ENCODE peak calls at places on chromosome 5, in eight cellular contexts. R is breast epithelium; H is naive thymus-derived CD4-positive, alpha-beta T cell; C is choroid plexus epithelial cell; Q is cardiac fibroblast; A is K562; M is adrenal gland; W is CD8-positive, alpha-beta T cell. N is an unnamed sample.

GRCh38 chr5:28165116-28165515 is 1126.7 kb upstream of the CDH9 start:
- DNase-seq in R (no peak), H (no peak), C (peak), Q (peak), A (no peak), M (no peak), W (no peak), N (no peak)

GRCh38 chr5:14220642-14221041 is 77.5 kb downstream of the TRIO start:
- DNase-seq in R (no peak), H (no peak), C (no peak), Q (no peak), A (no peak), M (no peak), W (no peak), N (no peak)

GRCh38 chr5:138508958-138509357 is 34.1 kb downstream of the ETF1 start:
- DNase-seq in R (no peak), H (no peak), C (no peak), Q (no peak), A (no peak), M (peak), W (no peak), N (no peak)

GRCh38 chr5:25362799-25363198 is 718.0 kb upstream of the CDH10 start:
- DNase-seq in R (no peak), H (no peak), C (no peak), Q (no peak), A (no peak), M (no peak), W (no peak), N (peak)

GRCh38 chr5:72235725-72236124 is 84.3 kb downstream of the MRPS27 start:
- DNase-seq in R (no peak), H (no peak), C (no peak), Q (no peak), A (no peak), M (no peak), W (no peak), N (no peak)

GRCh38 chr5:149114403-149115312 is 26.6 kb upstream of the ABLIM3 start:
- DNase-seq in R (no peak), H (peak), C (peak), Q (peak), A (peak), M (peak), W (peak), N (peak)

GRCh38 chr5:88480245-88480644 is 211.6 kb upstream of the TMEM161B start:
- DNase-seq in R (no peak), H (no peak), C (no peak), Q (no peak), A (no peak), M (no peak), W (no peak), N (peak)

GRCh38 chr5:133461796-133462516 is 150.4 kb downstream of the FSTL4 start:
- DNase-seq in R (no peak), H (no peak), C (no peak), Q (no peak), A (no peak), M (no peak), W (no peak), N (no peak)

GRCh38 chr5:132376694-132377641 is 7.5 kb downstream of the SLC22A5 start:
- DNase-seq in R (no peak), H (no peak), C (no peak), Q (no peak), A (no peak), M (no peak), W (no peak), N (no peak)

GRCh38 chr5:147935032-147935431 is 28.7 kb upstream of the C5orf46 start:
- DNase-seq in R (no peak), H (no peak), C (peak), Q (peak), A (peak), M (no peak), W (no peak), N (no peak)

GRCh38 chr5:178221203-178221771 is 11.3 kb downstream of the PHYKPL start:
- DNase-seq in R (no peak), H (no peak), C (no peak), Q (no peak), A (no peak), M (no peak), W (no peak), N (no peak)

GRCh38 chr5:133818031-133818431 is 150.4 kb downstream of the C5orf15 start:
- DNase-seq in R (no peak), H (no peak), C (no peak), Q (peak), A (no peak), M (peak), W (no peak), N (no peak)

GRCh38 chr5:171750316-171750788 is 35.3 kb upstream of the SMIM23 start:
- DNase-seq in R (no peak), H (no peak), C (peak), Q (peak), A (peak), M (peak), W (no peak), N (peak)

GRCh38 chr5:63820557-63820956 is 141.7 kb downstream of the HTR1A start:
- DNase-seq in R (no peak), H (no peak), C (no peak), Q (no peak), A (no peak), M (no peak), W (no peak), N (no peak)

GRCh38 chr5:6818594-6819512 is 105.6 kb downstream of the TENT4A start:
- DNase-seq in R (no peak), H (no peak), C (no peak), Q (no peak), A (no peak), M (no peak), W (no peak), N (no peak)

GRCh38 chr5:112196574-112196973 is 222.5 kb downstream of the EPB41L4A start:
- DNase-seq in R (no peak), H (no peak), C (no peak), Q (peak), A (no peak), M (no peak), W (no peak), N (no peak)

GRCh38 chr5:62937661-62938558 is 359.3 kb downstream of the LRRC70 start:
- DNase-seq in R (no peak), H (no peak), C (peak), Q (peak), A (no peak), M (no peak), W (no peak), N (no peak)

GRCh38 chr5:43711496-43711895 is 108.5 kb downstream of the NNT start:
- DNase-seq in R (no peak), H (no peak), C (peak), Q (peak), A (no peak), M (no peak), W (no peak), N (no peak)

DNA sequence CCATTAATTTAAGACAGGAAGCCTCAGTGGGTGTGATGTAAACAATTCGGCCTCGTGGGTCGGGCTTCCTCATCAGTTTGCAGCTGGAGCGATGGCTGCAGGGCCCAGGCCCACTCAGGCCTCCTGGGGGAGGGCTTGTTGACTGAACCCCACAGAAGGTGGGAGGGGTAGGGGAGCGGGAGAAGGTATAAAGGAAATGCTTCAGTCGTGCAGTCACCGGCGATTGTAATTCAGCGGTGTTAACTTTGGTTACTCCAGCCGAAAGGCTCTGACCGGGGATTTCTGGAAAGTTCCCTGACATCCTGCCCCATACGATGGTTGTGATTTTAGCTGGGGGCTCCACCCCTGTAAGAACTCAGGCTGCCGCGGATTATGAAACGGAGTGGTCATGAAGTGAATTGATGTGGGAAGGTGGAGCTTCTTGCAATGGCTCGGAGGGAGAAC is 215.3 kb downstream of the PDZD2 start:
- DNase-seq in R (no peak), H (no peak), C (peak), Q (peak), A (no peak), M (no peak), W (no peak), N (no peak)
- H3K4me3 ChIP-seq in R (peak), H (peak), C (peak), Q (peak), A (no peak), M (no peak), W (peak), N (peak)

GRCh38 chr5:173709761-173710160 is 93.3 kb upstream of the BOD1 start:
- DNase-seq in R (no peak), H (no peak), C (no peak), Q (no peak), A (no peak), M (no peak), W (no peak), N (no peak)
- H3K4me3 ChIP-seq in R (no peak), H (no peak), C (no peak), Q (no peak), A (no peak), M (no peak), W (no peak), N (no peak)

GRCh38 chr5:1402611-1403255 is 42.5 kb downstream of the SLC6A3 start:
- DNase-seq in R (no peak), H (no peak), C (no peak), Q (no peak), A (no peak), M (no peak), W (no peak), N (no peak)

GRCh38 chr5:1404062-1404461 is 41.2 kb downstream of the SLC6A3 start:
- DNase-seq in R (no peak), H (no peak), C (no peak), Q (no peak), A (no peak), M (no peak), W (no peak), N (no peak)

GRCh38 chr5:1406681-1407640 is 38.3 kb downstream of the SLC6A3 start:
- DNase-seq in R (no peak), H (no peak), C (no peak), Q (no peak), A (no peak), M (no peak), W (no peak), N (peak)

GRCh38 chr5:1405539-1406530 is 39.4 kb downstream of the SLC6A3 start:
- DNase-seq in R (no peak), H (no peak), C (no peak), Q (no peak), A (no peak), M (no peak), W (no peak), N (no peak)

GRCh38 chr5:1405121-1405520 is 40.1 kb downstream of the SLC6A3 start:
- DNase-seq in R (no peak), H (no peak), C (no peak), Q (no peak), A (no peak), M (no peak), W (no peak), N (no peak)
- H3K4me3 ChIP-seq in R (no peak), H (no peak), C (no peak), Q (no peak), A (no peak), M (no peak), W (no peak), N (no peak)

DNA sequence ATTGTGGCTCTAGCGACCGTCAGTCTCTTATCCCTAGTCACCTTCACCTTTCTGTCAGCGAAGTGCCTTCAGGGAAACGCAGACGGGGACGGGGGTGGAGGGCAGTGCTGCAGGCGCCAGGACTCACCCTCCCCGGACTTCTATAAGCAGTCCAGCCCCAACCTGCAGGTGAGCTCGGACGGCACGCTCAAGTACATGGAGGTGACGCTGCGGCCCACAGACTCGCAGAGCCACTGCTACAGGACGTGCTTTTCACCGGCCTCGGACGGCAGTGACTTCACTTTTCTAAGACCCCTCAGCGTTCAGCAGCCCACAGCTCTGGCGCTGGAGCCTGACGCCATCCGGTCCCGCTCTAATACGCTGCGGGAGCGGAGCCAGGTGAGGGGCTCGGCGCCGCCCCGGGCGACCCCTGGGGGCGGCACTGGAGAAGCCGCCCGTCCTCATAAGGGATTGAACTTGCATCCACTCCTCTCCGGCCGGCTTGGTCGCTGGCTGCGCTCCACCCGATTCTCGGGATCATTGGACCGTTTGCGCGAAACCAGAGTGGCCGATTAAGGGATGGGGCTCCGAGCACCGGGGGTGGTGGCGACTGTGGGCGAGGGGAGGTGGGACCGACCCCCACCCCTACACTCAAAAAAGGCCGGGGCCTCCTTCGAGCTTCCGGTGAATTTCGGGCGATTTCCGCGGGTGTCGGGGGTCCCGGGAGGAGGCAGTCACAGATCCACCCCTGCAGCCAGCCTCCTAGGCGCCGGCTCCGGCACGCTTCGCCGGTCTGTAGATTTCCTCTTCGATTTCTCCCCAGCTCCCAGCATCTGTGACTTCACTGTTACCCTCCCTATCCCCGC is 2.7 kb downstream of the PCDHGC5 start:
- DNase-seq in R (no peak), H (no peak), C (no peak), Q (no peak), A (no peak), M (peak), W (no peak), N (no peak)
- H3K4me3 ChIP-seq in R (no peak), H (peak), C (no peak), Q (no peak), A (no peak), M (no peak), W (peak), N (no peak)

GRCh38 chr5:54469655-54470054 is 14.2 kb downstream of the HSPB3 start:
- DNase-seq in R (no peak), H (no peak), C (peak), Q (peak), A (no peak), M (no peak), W (no peak), N (no peak)

GRCh38 chr5:54470191-54470590 is 14.7 kb downstream of the HSPB3 start:
- DNase-seq in R (no peak), H (no peak), C (peak), Q (peak), A (no peak), M (no peak), W (no peak), N (no peak)

GRCh38 chr5:54471398-54471797 is 15.9 kb downstream of the HSPB3 start:
- DNase-seq in R (no peak), H (no peak), C (no peak), Q (no peak), A (peak), M (no peak), W (no peak), N (no peak)

GRCh38 chr5:54470677-54471076 is 15.2 kb downstream of the HSPB3 start:
- DNase-seq in R (no peak), H (no peak), C (peak), Q (peak), A (no peak), M (no peak), W (no peak), N (no peak)
- H3K4me3 ChIP-seq in R (no peak), H (no peak), C (no peak), Q (no peak), A (no peak), M (no peak), W (no peak), N (no peak)